ENCODE peak calls at places on chromosomes 12 and 14, in six cellular contexts. P, B, S, E, N and D are unnamed samples.

GRCh38 chr12:95574030-95574429 is 22.8 kb upstream of the USP44 start:
- DNase-seq in P (no peak), E (no peak), N (peak), S (no peak), B (no peak), D (peak)

GRCh38 chr12:104763163-104763805 is 194.8 kb downstream of the SLC41A2 start:
- DNase-seq in N (no peak), P (no peak), S (no peak), E (peak), B (no peak), D (no peak)

GRCh38 chr14:72291908-72292688 is 359.9 kb downstream of the RGS6 start:
- DNase-seq in B (peak), E (no peak), P (peak), S (peak), N (no peak), D (peak)

GRCh38 chr12:47722136-47722834 is 3.0 kb downstream of the ENDOU start:
- DNase-seq in E (no peak), S (no peak), N (peak), B (no peak), P (no peak), D (no peak)

GRCh38 chr14:34718750-34719304 is 4.4 kb upstream of the CFL2 start:
- DNase-seq in N (no peak), S (no peak), B (no peak), P (peak), E (peak), D (no peak)

GRCh38 chr12:29644536-29645162 is 139.1 kb downstream of the TMTC1 start:
- DNase-seq in B (no peak), E (no peak), S (no peak), P (no peak), N (no peak), D (no peak)

GRCh38 chr14:56004807-56005579 is 113.2 kb upstream of the PELI2 start:
- DNase-seq in S (no peak), E (peak), B (peak), P (peak), N (peak), D (peak)

GRCh38 chr14:83744901-83745300 is 1785.0 kb upstream of the FLRT2 start:
- DNase-seq in N (no peak), P (no peak), S (no peak), E (no peak), B (no peak), D (no peak)

GRCh38 chr12:98154850-98155249 is 360.5 kb upstream of the TMPO start:
- DNase-seq in E (no peak), P (peak), B (no peak), S (peak), N (peak), D (peak)

GRCh38 chr14:64717870-64718269 is 13.6 kb downstream of the PLEKHG3 start:
- DNase-seq in E (no peak), B (no peak), N (no peak), P (no peak), S (no peak), D (no peak)

GRCh38 chr14:70808023-70808401 is 1.3 kb downstream of the MAP3K9 start:
- DNase-seq in B (peak), E (no peak), N (peak), S (peak), P (no peak), D (peak)

GRCh38 chr14:95838862-95839261 is 37.8 kb upstream of the TUNAR start:
- DNase-seq in B (no peak), E (no peak), N (no peak), S (no peak), P (no peak), D (no peak)

GRCh38 chr12:120230974-120231315 is 30.0 kb upstream of the RPLP0 start:
- DNase-seq in E (no peak), S (no peak), P (no peak), B (no peak), N (no peak), D (no peak)

GRCh38 chr12:54765652-54766051 is 88.7 kb upstream of the MUCL1 start:
- DNase-seq in B (no peak), S (no peak), N (no peak), P (no peak), E (no peak), D (no peak)

GRCh38 chr12:106284294-106285105 is 18.0 kb upstream of the TCP11L2 start:
- DNase-seq in E (no peak), S (no peak), P (no peak), B (no peak), N (no peak), D (no peak)

GRCh38 chr12:101277443-101277842 is 2.5 kb upstream of the UTP20 start:
- DNase-seq in N (no peak), P (no peak), B (no peak), E (no peak), S (no peak), D (no peak)

GRCh38 chr14:68604822-68605221 is 188.0 kb downstream of the ZFP36L1 start:
- DNase-seq in P (no peak), E (no peak), S (no peak), N (no peak), B (no peak), D (no peak)

GRCh38 chr14:33587761-33588160 is 363.1 kb downstream of the EGLN3 start:
- DNase-seq in E (no peak), N (no peak), S (no peak), B (no peak), P (no peak), D (no peak)

GRCh38 chr12:71645268-71645667 is 18.4 kb downstream of the ZFC3H1 start:
- DNase-seq in S (no peak), E (no peak), B (no peak), N (no peak), P (no peak), D (no peak)

GRCh38 chr14:64725360-64725815 is 21.2 kb downstream of the PLEKHG3 start:
- DNase-seq in N (no peak), B (no peak), S (no peak), E (no peak), P (no peak), D (no peak)

GRCh38 chr14:81551471-81551870 is 17.8 kb upstream of the SEL1L start:
- DNase-seq in N (no peak), P (no peak), S (no peak), B (no peak), E (no peak), D (no peak)

GRCh38 chr12:122096591-122097149 is 18.1 kb downstream of the MLXIP start:
- DNase-seq in P (peak), S (no peak), N (no peak), B (no peak), E (no peak), D (no peak)

GRCh38 chr12:50353869-50354593 is 42.4 kb downstream of the FAM186A start:
- DNase-seq in P (peak), E (peak), N (no peak), B (no peak), S (no peak), D (no peak)

GRCh38 chr12:40668095-40668494 is 24.1 kb upstream of the CNTN1 start:
- DNase-seq in E (no peak), S (no peak), N (no peak), B (peak), P (no peak), D (no peak)

GRCh38 chr14:71856199-71856919 is 75.9 kb upstream of the RGS6 start:
- DNase-seq in S (no peak), E (no peak), B (no peak), P (no peak), N (no peak), D (peak)

GRCh38 chr12:96882862-96883261 is 24.2 kb upstream of the NEDD1 start:
- DNase-seq in N (no peak), B (no peak), P (peak), S (no peak), E (peak), D (no peak)

GRCh38 chr14:65238456-65238855 is 136.1 kb upstream of the MAX start:
- DNase-seq in P (peak), B (no peak), S (no peak), E (peak), N (no peak), D (no peak)

GRCh38 chr12:68639396-68639767 is 28.7 kb downstream of the RAP1B start:
- DNase-seq in S (no peak), E (no peak), B (no peak), N (no peak), P (no peak), D (peak)

GRCh38 chr12:68641138-68641537 is 30.4 kb downstream of the RAP1B start:
- DNase-seq in B (no peak), S (no peak), E (no peak), N (no peak), P (no peak), D (peak)

GRCh38 chr12:68638171-68638570 is 27.5 kb downstream of the RAP1B start:
- DNase-seq in N (no peak), E (no peak), S (no peak), P (no peak), B (no peak), D (peak)

GRCh38 chr12:68636268-68636667 is 25.6 kb downstream of the RAP1B start:
- DNase-seq in N (no peak), S (no peak), P (peak), B (no peak), E (peak), D (no peak)

DNA sequence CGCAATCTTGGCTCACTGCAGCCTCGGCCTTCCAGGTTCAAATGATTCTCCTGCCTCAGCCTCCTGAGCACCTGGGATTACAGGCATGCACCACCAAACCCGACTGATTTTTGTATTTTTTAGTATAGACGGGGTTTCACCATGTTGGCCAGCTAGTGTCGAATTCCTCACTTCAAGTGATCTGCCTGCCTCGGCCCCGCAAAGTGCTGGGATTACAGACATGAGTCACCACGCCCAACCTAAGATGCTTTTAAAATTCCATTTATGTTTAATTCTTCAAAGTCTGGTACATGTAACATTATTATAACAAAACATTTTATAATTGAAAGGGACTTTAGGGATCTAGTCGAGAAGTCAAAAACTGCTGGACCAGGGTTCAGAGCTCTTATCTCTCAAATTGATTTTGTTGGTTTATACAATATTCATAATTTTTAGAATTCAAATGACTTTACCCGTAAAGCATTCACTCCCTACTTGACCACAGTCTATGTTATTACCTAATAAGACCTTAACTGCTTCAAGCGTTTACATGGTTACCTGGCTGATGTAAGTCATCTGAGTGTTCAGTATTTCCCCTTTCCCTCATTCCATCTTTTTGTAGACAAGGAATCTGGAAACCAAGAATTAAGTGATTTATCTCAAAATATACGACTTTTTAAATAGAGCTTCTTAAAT is 28.2 kb downstream of the RAP1B start:
- DNase-seq in S (no peak), N (no peak), P (peak), B (no peak), E (peak), D (no peak)
- H3K27ac ChIP-seq in S (no peak), N (no peak), P (no peak), B (no peak), E (no peak), D (peak)

GRCh38 chr12:110940933-110941332 is 20.6 kb upstream of the MYL2 start:
- DNase-seq in P (no peak), S (no peak), B (no peak), N (peak), E (no peak), D (no peak)
- H3K4me2 ChIP-seq in P (no peak), S (no peak), B (no peak), N (no peak), E (no peak), D (no peak)

GRCh38 chr12:110548678-110549077 is 34.4 kb downstream of the PPTC7 start:
- DNase-seq in B (no peak), S (no peak), E (peak), N (no peak), P (no peak), D (no peak)
- H3K27ac ChIP-seq in B (no peak), S (no peak), E (no peak), N (no peak), P (no peak), D (no peak)

DNA sequence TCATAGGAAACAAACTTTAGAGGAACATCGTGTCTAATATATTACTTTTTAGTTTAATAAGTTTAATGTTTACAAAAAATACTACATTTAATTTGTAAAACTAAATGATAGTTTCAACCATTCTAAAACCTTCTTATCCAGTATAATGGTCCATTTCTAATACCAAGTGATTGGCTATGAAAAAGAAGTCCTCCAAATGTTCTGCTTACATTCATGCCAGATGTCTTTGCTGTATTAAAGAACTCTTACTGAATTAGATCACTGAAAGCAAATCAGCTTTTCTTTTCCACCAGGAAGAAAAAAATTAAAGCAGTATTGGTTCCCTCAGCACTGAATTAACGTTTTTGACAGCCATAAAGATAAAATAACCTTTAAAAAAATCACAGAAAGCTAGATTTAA is 3.7 kb downstream of the NOVA1 start:
- DNase-seq in N (no peak), P (no peak), E (no peak), S (no peak), B (no peak), D (no peak)
- H3K4me2 ChIP-seq in N (no peak), P (no peak), E (no peak), S (no peak), B (no peak), D (no peak)

GRCh38 chr12:4104722-4105244 is 168.8 kb upstream of the CCND2 start:
- DNase-seq in P (no peak), E (no peak), B (no peak), N (no peak), S (no peak), D (no peak)

DNA sequence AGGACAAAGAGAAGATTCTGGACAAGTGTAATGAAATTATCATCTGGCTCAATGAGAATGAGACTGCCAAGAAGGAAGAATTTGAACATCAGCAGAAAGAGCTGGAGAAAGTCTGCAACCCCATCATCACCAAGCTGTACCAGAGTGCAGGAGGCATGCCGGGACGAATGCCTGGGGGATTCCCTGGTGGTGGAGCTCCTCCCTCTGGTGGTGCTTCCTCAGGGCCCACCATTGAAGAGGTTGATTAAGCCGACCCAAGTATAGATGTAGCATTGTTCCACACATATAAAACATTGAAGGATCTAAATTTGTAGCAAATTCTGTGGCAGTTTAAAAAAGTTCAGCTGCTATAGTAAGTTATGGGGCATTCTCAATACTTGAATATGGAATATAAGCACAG is 174.3 kb upstream of the CCND2 start:
- DNase-seq in N (no peak), E (no peak), B (no peak), P (no peak), S (no peak), D (no peak)
- H3K27ac ChIP-seq in N (no peak), E (no peak), B (no peak), P (no peak), S (no peak), D (no peak)